ENCODE peak calls at places on chromosomes 2 and 18, in eight cellular contexts. V is A549, E is PC-9, D is H9, K is tibial artery, F is stomach, Q is bronchial epithelial cell, A is pancreas. Y is an unnamed sample.
A peak's percentile ranks its signal among the peaks of the same experiment; 100 is the strongest.

GRCh38 chr2:216661051-216661450 is 27.8 kb downstream of the IGFBP2 start:
- DNase-seq in V (no peak), E (no peak), D (no peak), K (no peak), F (no peak), Q (no peak), A (no peak), Y (no peak)

GRCh38 chr2:42854207-42854818 is 61.9 kb upstream of the HAAO start:
- DNase-seq in V (no peak), E (no peak), D (no peak), K (peak; percentile 82), F (no peak), Q (peak; percentile 72), A (no peak), Y (no peak)

GRCh38 chr2:192162392-192163042 is 32.2 kb downstream of the TMEFF2 start:
- DNase-seq in V (peak; percentile 64), E (peak; percentile 31), D (peak; percentile 39), K (no peak), F (peak; percentile 72), Q (peak; percentile 44), A (peak; percentile 41), Y (peak; percentile 89)

GRCh38 chr2:190837991-190838390 is 42.6 kb upstream of the GLS start:
- DNase-seq in V (no peak), E (no peak), D (no peak), K (no peak), F (no peak), Q (no peak), A (no peak), Y (no peak)

GRCh38 chr2:161044095-161044874 is 115.9 kb upstream of the TANK start:
- DNase-seq in V (no peak), E (no peak), D (no peak), K (peak; percentile 69), F (no peak), Q (no peak), A (no peak), Y (no peak)

GRCh38 chr18:49581369-49581768 is 19.5 kb downstream of the LIPG start:
- DNase-seq in V (no peak), E (no peak), D (no peak), K (no peak), F (no peak), Q (no peak), A (no peak), Y (no peak)

GRCh38 chr2:158575051-158575635 is 118.4 kb downstream of the PKP4 start:
- DNase-seq in V (no peak), E (no peak), D (no peak), K (no peak), F (no peak), Q (no peak), A (no peak), Y (no peak)

GRCh38 chr2:240960309-240960962 is 38.0 kb upstream of the SNED1 start:
- DNase-seq in V (no peak), E (no peak), D (peak; percentile 22), K (no peak), F (peak; percentile 65), Q (no peak), A (no peak), Y (peak; percentile 19)

GRCh38 chr2:126664234-126664633 is 8.3 kb downstream of the GYPC start:
- DNase-seq in V (no peak), E (no peak), D (no peak), K (no peak), F (no peak), Q (no peak), A (no peak), Y (no peak)

GRCh38 chr18:7066965-7067555 is 50.5 kb downstream of the LAMA1 start:
- DNase-seq in V (no peak), E (no peak), D (no peak), K (no peak), F (no peak), Q (no peak), A (no peak), Y (no peak)

GRCh38 chr18:45237639-45238038 is 377.6 kb upstream of the SLC14A2 start:
- DNase-seq in V (no peak), E (no peak), D (no peak), K (no peak), F (no peak), Q (no peak), A (no peak), Y (no peak)

GRCh38 chr18:78652001-78652545 is 327.5 kb upstream of the SALL3 start:
- DNase-seq in V (no peak), E (no peak), D (no peak), K (no peak), F (no peak), Q (no peak), A (no peak), Y (no peak)

GRCh38 chr2:68367918-68368656 is 3.0 kb downstream of the PLEK start:
- DNase-seq in V (no peak), E (no peak), D (no peak), K (no peak), F (no peak), Q (peak; percentile 67), A (no peak), Y (no peak)

GRCh38 chr18:75204978-75205759 is 3.8 kb downstream of the PTGR3 start:
- DNase-seq in V (no peak), E (no peak), D (no peak), K (no peak), F (no peak), Q (no peak), A (no peak), Y (peak; percentile 24)

GRCh38 chr2:12317286-12317685 is 399.4 kb upstream of the TRIB2 start:
- DNase-seq in V (no peak), E (no peak), D (no peak), K (no peak), F (no peak), Q (no peak), A (no peak), Y (no peak)

GRCh38 chr2:12320027-12320734 is 396.6 kb upstream of the TRIB2 start:
- DNase-seq in V (no peak), E (no peak), D (no peak), K (no peak), F (no peak), Q (no peak), A (no peak), Y (no peak)

GRCh38 chr2:12316464-12316863 is 400.3 kb upstream of the TRIB2 start:
- DNase-seq in V (no peak), E (no peak), D (no peak), K (no peak), F (no peak), Q (no peak), A (no peak), Y (no peak)

GRCh38 chr2:12318427-12319057 is 398.2 kb upstream of the TRIB2 start:
- DNase-seq in V (no peak), E (peak; percentile 44), D (no peak), K (no peak), F (no peak), Q (peak; percentile 50), A (no peak), Y (no peak)

DNA sequence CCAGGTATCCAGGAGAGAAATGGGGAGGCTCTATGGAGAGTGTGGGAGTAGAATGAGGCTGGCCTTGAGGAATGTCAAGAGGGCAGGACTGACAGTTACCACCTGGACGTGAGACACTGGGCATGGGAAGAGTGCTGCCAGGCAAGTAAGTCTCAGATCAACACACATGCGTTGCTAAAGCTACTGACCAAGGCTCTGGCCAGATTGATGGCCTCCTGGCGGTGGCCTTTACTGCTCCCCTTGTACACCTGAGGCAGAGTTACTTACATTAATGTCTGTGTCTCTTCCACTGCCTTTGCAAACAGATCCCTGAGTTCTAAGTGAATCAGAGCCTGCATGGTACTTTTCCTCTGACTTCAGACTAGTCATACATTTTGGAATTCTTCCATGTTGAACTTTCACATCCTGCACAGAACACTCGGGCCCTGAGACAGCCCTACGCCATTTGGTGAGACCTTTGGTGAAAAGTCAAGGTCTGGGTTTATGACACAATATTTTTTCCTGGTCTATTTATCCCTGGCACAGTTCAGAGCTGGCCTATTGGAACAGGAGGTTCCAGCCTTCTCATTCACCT is 398.8 kb upstream of the TRIB2 start:
- DNase-seq in V (no peak), E (peak; percentile 12), D (no peak), K (peak; percentile 75), F (no peak), Q (peak; percentile 93), A (no peak), Y (no peak)
- TF ChIP-seq CTCF in V (no peak), E (no peak), D (no peak), K (no peak), F (no peak), Q (no peak), A (no peak), Y (no peak)

GRCh38 chr2:168328421-168328820 is 81.0 kb upstream of the STK39 start:
- DNase-seq in V (no peak), E (no peak), D (peak; percentile 62), K (no peak), F (no peak), Q (no peak), A (no peak), Y (no peak)
- TF ChIP-seq CTCF in V (no peak), E (no peak), D (peak; percentile 55), K (no peak), F (no peak), Q (no peak), A (no peak), Y (no peak)

GRCh38 chr2:227472265-227473018 is 486 bp downstream of the AGFG1 start:
- DNase-seq in V (no peak), E (peak; percentile 62), D (peak; percentile 48), K (peak; percentile 69), F (peak; percentile 37), Q (no peak), A (peak; percentile 38), Y (peak; percentile 78)

GRCh38 chr2:227474406-227474805 is 2.5 kb downstream of the AGFG1 start:
- DNase-seq in V (no peak), E (no peak), D (no peak), K (no peak), F (no peak), Q (peak; percentile 69), A (no peak), Y (no peak)

GRCh38 chr2:227466887-227467285 is 5.1 kb upstream of the AGFG1 start:
- DNase-seq in V (no peak), E (no peak), D (no peak), K (no peak), F (no peak), Q (peak; percentile 76), A (no peak), Y (no peak)

GRCh38 chr2:227473019-227473461 is 1.1 kb downstream of the AGFG1 start:
- DNase-seq in V (peak; percentile 72), E (no peak), D (no peak), K (no peak), F (no peak), Q (no peak), A (no peak), Y (no peak)

GRCh38 chr2:227471924-227472264 is at the start of gene AGFG1:
- DNase-seq in V (peak; percentile 88), E (peak; percentile 87), D (peak; percentile 86), K (peak; percentile 89), F (peak; percentile 89), Q (peak; percentile 57), A (peak; percentile 85), Y (peak; percentile 87)
- TF ChIP-seq CTCF in V (peak; percentile 90), E (peak; percentile 96), D (peak; percentile 99), K (peak; percentile 99), F (peak; percentile 29), Q (peak; percentile 96), A (peak; percentile 99), Y (peak; percentile 95)

DNA sequence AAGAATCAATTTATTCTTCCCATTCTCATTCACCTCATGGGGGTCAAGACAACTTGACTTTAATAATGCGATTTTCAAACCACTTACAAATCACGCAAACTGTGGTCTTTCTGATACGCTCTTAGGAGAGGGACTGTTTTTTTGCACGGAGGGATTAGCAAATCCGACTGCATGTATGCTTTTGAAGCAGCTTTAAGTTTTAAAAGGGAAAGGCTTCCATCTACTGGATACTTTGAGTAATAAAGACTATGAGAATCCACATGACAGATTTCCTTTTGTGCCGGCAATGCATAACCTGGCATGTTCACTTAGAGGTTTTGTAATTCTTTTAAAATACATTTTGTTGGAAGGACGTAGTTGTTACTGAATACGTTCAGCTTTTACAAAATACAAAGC is 322.9 kb upstream of the KCNJ3 start:
- DNase-seq in V (peak; percentile 69), E (no peak), D (no peak), K (no peak), F (no peak), Q (peak; percentile 65), A (no peak), Y (peak; percentile 72)
- TF ChIP-seq CTCF in V (peak; percentile 79), E (peak; percentile 59), D (peak; percentile 73), K (peak; percentile 38), F (no peak), Q (peak; percentile 33), A (no peak), Y (no peak)